ENCODE peak calls at places on chromosome 13, in ten cellular contexts. Z is mesothelial cell of epicardium, O is heart left ventricle, P is uterus, B is mesendoderm, M is T-cell, E is nephron progenitor cell, R is ELR, C is HAP-1, U is GM19239. X is an unnamed sample.

GRCh38 chr13:26186141-26186870 is 35.8 kb downstream of the RNF6 start:
- DNase-seq in E (peak), C (peak), Z (peak), O (peak), R (peak), P (peak), B (peak), M (peak), U (peak), X (peak)

GRCh38 chr13:62747152-62747551 is 1331.5 kb upstream of the PCDH20 start:
- DNase-seq in R (peak), P (no peak), Z (no peak), E (no peak), M (no peak), U (no peak), B (peak), C (no peak), O (no peak), X (no peak)

GRCh38 chr13:75647126-75647784 is 11.1 kb downstream of the LMO7 start:
- DNase-seq in O (no peak), Z (no peak), R (no peak), U (no peak), E (no peak), P (no peak), B (no peak), C (no peak), M (no peak), X (no peak)

GRCh38 chr13:24282256-24282655 is 27.1 kb upstream of the C1QTNF9 start:
- DNase-seq in R (no peak), B (no peak), C (no peak), U (no peak), O (no peak), M (no peak), Z (no peak), P (no peak), E (no peak), X (no peak)

GRCh38 chr13:27644302-27644701 is 22.6 kb downstream of the POLR1D start:
- DNase-seq in B (no peak), U (no peak), O (no peak), P (no peak), C (no peak), R (peak), E (no peak), M (no peak), Z (no peak), X (peak)

GRCh38 chr13:61406275-61406674 is 9.4 kb downstream of the PCDH20 start:
- DNase-seq in P (no peak), E (no peak), U (no peak), O (no peak), M (no peak), Z (no peak), C (no peak), R (no peak), B (no peak), X (no peak)

GRCh38 chr13:20713751-20714150 is 10.3 kb downstream of the IL17D start:
- DNase-seq in B (no peak), C (no peak), U (no peak), O (peak), P (no peak), E (no peak), M (no peak), R (peak), Z (no peak), X (peak)

GRCh38 chr13:94706854-94707399 is 5.4 kb downstream of the SOX21 start:
- DNase-seq in U (no peak), Z (no peak), O (no peak), M (no peak), E (no peak), B (no peak), P (no peak), C (peak), R (no peak), X (no peak)

GRCh38 chr13:100860866-100861265 is 186.3 kb upstream of the TMTC4 start:
- DNase-seq in O (no peak), E (no peak), P (no peak), U (no peak), B (no peak), M (no peak), Z (no peak), R (no peak), C (no peak), X (no peak)

GRCh38 chr13:101258071-101258470 is 158.2 kb downstream of the NALCN start:
- DNase-seq in O (no peak), E (peak), P (no peak), M (no peak), B (peak), C (no peak), U (no peak), R (peak), Z (no peak), X (peak)

GRCh38 chr13:40789275-40790231 is at the start of gene SLC25A15:
- DNase-seq in E (peak), C (peak), R (peak), M (peak), O (peak), Z (peak), B (peak), U (peak), P (peak), X (peak)

GRCh38 chr13:36154567-36155231 is 23.5 kb upstream of the DCLK1 start:
- DNase-seq in C (no peak), B (peak), P (no peak), Z (peak), M (no peak), E (peak), O (peak), U (no peak), R (no peak), X (no peak)

GRCh38 chr13:21458457-21458815 is 667 bp downstream of the ZDHHC20 start:
- DNase-seq in U (peak), R (peak), E (peak), Z (no peak), C (peak), M (peak), P (peak), O (peak), B (peak), X (peak)

GRCh38 chr13:50085063-50085462 is 69.8 kb downstream of the KCNRG start:
- DNase-seq in O (no peak), Z (no peak), R (peak), U (no peak), C (peak), B (peak), M (no peak), P (no peak), E (peak), X (peak)

GRCh38 chr13:96925869-96926628 is 68.2 kb downstream of the OXGR1 start:
- DNase-seq in U (no peak), Z (no peak), O (no peak), R (no peak), B (no peak), P (no peak), M (no peak), E (no peak), C (no peak), X (no peak)

GRCh38 chr13:26628706-26629105 is 71.2 kb downstream of the WASF3 start:
- DNase-seq in R (peak), M (no peak), E (no peak), O (no peak), P (no peak), U (no peak), C (no peak), B (peak), Z (no peak), X (peak)

GRCh38 chr13:31110617-31111016 is 51.1 kb downstream of the HSPH1 start:
- DNase-seq in B (no peak), C (no peak), Z (no peak), E (peak), P (no peak), U (no peak), M (no peak), R (no peak), O (no peak), X (no peak)

GRCh38 chr13:114109646-114110045 is 22.8 kb downstream of the RASA3 start:
- DNase-seq in C (no peak), B (no peak), P (peak), R (no peak), O (peak), E (no peak), Z (no peak), M (no peak), U (no peak), X (no peak)

GRCh38 chr13:43786766-43787517 is at the start of gene ENOX1:
- DNase-seq in O (peak), B (peak), C (peak), Z (peak), U (peak), R (peak), M (peak), E (peak), P (peak), X (peak)

GRCh38 chr13:99198630-99199029 is 2.0 kb upstream of the UBAC2 start:
- DNase-seq in B (no peak), E (no peak), P (no peak), R (no peak), Z (no peak), O (no peak), U (no peak), M (no peak), C (no peak), X (no peak)

GRCh38 chr13:111396457-111396856 is 76.0 kb downstream of the TEX29 start:
- DNase-seq in U (no peak), C (no peak), E (no peak), Z (peak), P (no peak), R (no peak), O (no peak), B (no peak), M (no peak), X (no peak)